ENCODE peak calls at places on chromosomes 5 and 9, in eight cellular contexts. G, U, K, N, L, I, H and T are unnamed samples.

GRCh38 chr5:44365351-44365750 is 23.9 kb downstream of the FGF10 start:
- DNase-seq in G (no peak), I (no peak), U (no peak), K (no peak), H (no peak), L (no peak), N (peak), T (no peak)

GRCh38 chr9:103721056-103721455 is 373.1 kb upstream of the SMC2 start:
- DNase-seq in N (no peak), U (no peak), I (no peak), L (no peak), H (no peak), G (no peak), K (no peak), T (no peak)

GRCh38 chr5:145980257-145980656 is 43.9 kb downstream of the SH3RF2 start:
- DNase-seq in K (no peak), L (no peak), G (no peak), H (no peak), N (no peak), U (no peak), I (no peak), T (no peak)

GRCh38 chr9:84382728-84383127 is 42.2 kb upstream of the SLC28A3 start:
- DNase-seq in N (no peak), G (no peak), L (no peak), H (no peak), I (no peak), U (no peak), K (no peak), T (no peak)

GRCh38 chr9:95077766-95078382 is 239.6 kb downstream of the FANCC start:
- DNase-seq in L (no peak), N (no peak), G (no peak), H (no peak), K (no peak), I (no peak), U (no peak), T (no peak)

GRCh38 chr9:94554439-94555331 is at the start of gene PCAT7:
- DNase-seq in N (peak), U (no peak), G (peak), K (peak), H (peak), L (peak), I (peak), T (no peak)

GRCh38 chr9:5310851-5311250 is 6.3 kb upstream of the RLN2 start:
- DNase-seq in G (no peak), N (no peak), K (no peak), I (no peak), H (no peak), L (no peak), U (no peak), T (no peak)

GRCh38 chr5:111512026-111512405 is 319 bp downstream of the STARD4 start:
- DNase-seq in K (no peak), G (no peak), I (peak), U (peak), L (peak), N (peak), H (peak), T (no peak)

GRCh38 chr5:154970759-154971158 is 29.9 kb downstream of the MRPL22 start:
- DNase-seq in L (no peak), H (no peak), U (no peak), K (no peak), G (no peak), I (no peak), N (peak), T (no peak)

DNA sequence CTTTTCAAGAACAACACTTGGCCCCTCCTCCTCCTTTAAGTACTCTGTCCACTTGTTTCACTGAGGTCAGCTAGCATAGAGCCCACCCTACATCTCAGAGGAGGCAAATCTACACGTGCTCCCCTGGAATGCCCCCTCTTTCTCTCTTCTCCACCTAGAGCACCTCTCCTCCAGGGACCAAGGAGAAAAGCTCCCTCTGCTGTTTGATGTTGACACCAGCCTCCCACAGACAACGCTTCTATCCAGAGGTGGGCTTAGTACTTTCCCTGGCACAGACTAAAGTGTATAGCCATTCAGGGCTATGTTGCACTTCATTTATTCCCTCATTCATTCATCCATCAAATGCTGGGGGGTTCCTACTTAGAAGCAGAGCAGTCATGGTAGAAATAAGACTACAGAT is 68.2 kb upstream of the TAF1L start:
- DNase-seq in I (no peak), U (no peak), G (no peak), K (no peak), N (no peak), H (peak), L (no peak), T (no peak)
- TF ChIP-seq CTCF in I (no peak), U (no peak), G (no peak), K (no peak), N (no peak), H (peak), L (no peak), T (no peak)

DNA sequence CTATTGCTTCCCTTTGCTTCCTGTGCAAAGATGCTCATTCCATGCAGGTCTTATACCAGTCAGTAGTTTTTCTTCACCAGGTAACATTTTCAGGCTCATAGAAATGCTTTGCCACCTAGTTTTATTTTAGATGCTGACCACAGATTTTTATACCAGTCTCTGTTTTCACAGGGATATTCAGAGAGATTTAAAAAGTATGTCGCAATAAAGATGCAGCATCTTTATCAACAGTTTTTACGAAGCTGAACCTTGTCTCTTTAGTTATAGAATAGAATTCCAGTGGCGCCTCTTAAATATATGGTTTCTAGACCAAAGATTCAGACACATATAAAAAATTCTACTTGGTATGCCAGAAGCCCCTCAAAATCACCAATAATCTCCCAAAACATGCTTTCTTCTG is 155.7 kb upstream of the PCSK5 start:
- DNase-seq in K (no peak), G (no peak), I (no peak), N (no peak), U (no peak), H (no peak), L (no peak), T (no peak)
- TF ChIP-seq CTCF in K (no peak), G (no peak), I (no peak), N (no peak), U (no peak), H (no peak), L (no peak), T (no peak)

GRCh38 chr5:78573318-78573717 is 75.3 kb downstream of the LHFPL2 start:
- DNase-seq in L (no peak), H (no peak), G (no peak), U (no peak), N (no peak), I (peak), K (no peak), T (no peak)
- TF ChIP-seq CTCF in L (no peak), H (no peak), G (no peak), U (no peak), N (no peak), I (no peak), K (no peak), T (no peak)

GRCh38 chr9:7342229-7342628 is 457.3 kb downstream of the DMAC1 start:
- DNase-seq in N (peak), G (no peak), I (peak), L (no peak), K (no peak), U (no peak), H (no peak), T (no peak)
- TF ChIP-seq CTCF in N (peak), G (no peak), I (no peak), L (no peak), K (peak), U (no peak), H (peak), T (peak)